ENCODE peak calls at places on chromosomes 2 and 18, in eight cellular contexts. W is cardiac muscle cell, B is AG09309, N is endodermal cell, O is heart right ventricle, L is K562, Z is tibial artery, K is endothelial cell of umbilical vein. I is an unnamed sample.
A peak's percentile ranks its signal among the peaks of the same experiment; 100 is the strongest.

GRCh38 chr2:216210711-216211131 is 101.6 kb downstream of the XRCC5 start:
- DNase-seq in W (no peak), B (no peak), N (no peak), O (no peak), L (no peak), Z (no peak), K (peak; percentile 25), I (no peak)

GRCh38 chr2:9554841-9555337 is 741 bp downstream of the ADAM17 start:
- DNase-seq in W (peak; percentile 67), B (peak; percentile 62), N (no peak), O (peak; percentile 47), L (no peak), Z (no peak), K (peak; percentile 79), I (peak; percentile 59)

GRCh38 chr2:11865378-11865777 is 118.9 kb downstream of the LPIN1 start:
- DNase-seq in W (no peak), B (no peak), N (no peak), O (no peak), L (no peak), Z (no peak), K (no peak), I (no peak)

GRCh38 chr2:239603411-239604356 is 202.9 kb upstream of the HDAC4 start:
- DNase-seq in W (no peak), B (no peak), N (peak; percentile 19), O (no peak), L (no peak), Z (no peak), K (no peak), I (no peak)

GRCh38 chr18:76505611-76506010 is 10.6 kb upstream of the ZNF516 start:
- DNase-seq in W (no peak), B (no peak), N (no peak), O (no peak), L (no peak), Z (no peak), K (no peak), I (no peak)

GRCh38 chr2:194714541-194714940 is 942.5 kb upstream of the SLC39A10 start:
- DNase-seq in W (no peak), B (no peak), N (no peak), O (no peak), L (no peak), Z (no peak), K (no peak), I (no peak)

GRCh38 chr2:28395334-28396061 is 2.8 kb downstream of the FOSL2 start:
- DNase-seq in W (no peak), B (no peak), N (no peak), O (peak; percentile 45), L (no peak), Z (peak; percentile 83), K (peak; percentile 66), I (peak; percentile 85)

GRCh38 chr2:219446101-219446504 is 11.5 kb downstream of the SPEG start:
- DNase-seq in W (no peak), B (no peak), N (peak; percentile 76), O (no peak), L (no peak), Z (peak; percentile 94), K (peak; percentile 80), I (no peak)

GRCh38 chr2:235591231-235591730 is 97.4 kb downstream of the AGAP1 start:
- DNase-seq in W (no peak), B (no peak), N (no peak), O (no peak), L (no peak), Z (no peak), K (no peak), I (no peak)

GRCh38 chr18:65943268-65943667 is 192.5 kb downstream of the CDH7 start:
- DNase-seq in W (no peak), B (no peak), N (no peak), O (no peak), L (no peak), Z (no peak), K (no peak), I (no peak)
- H3K4me3 ChIP-seq in W (no peak overlapping the region), B (no peak overlapping the region), N (no peak overlapping the region), O (no peak overlapping the region), L (no peak overlapping the region), Z (no peak overlapping the region), K (no peak overlapping the region), I (no peak overlapping the region)

GRCh38 chr2:98632351-98632750 is 24.0 kb downstream of the UNC50 start:
- DNase-seq in W (no peak), B (no peak), N (no peak), O (no peak), L (no peak), Z (no peak), K (no peak), I (no peak)

GRCh38 chr2:98637401-98638144 is 29.2 kb downstream of the UNC50 start:
- DNase-seq in W (no peak), B (no peak), N (no peak), O (no peak), L (no peak), Z (no peak), K (no peak), I (peak; percentile 53)

DNA sequence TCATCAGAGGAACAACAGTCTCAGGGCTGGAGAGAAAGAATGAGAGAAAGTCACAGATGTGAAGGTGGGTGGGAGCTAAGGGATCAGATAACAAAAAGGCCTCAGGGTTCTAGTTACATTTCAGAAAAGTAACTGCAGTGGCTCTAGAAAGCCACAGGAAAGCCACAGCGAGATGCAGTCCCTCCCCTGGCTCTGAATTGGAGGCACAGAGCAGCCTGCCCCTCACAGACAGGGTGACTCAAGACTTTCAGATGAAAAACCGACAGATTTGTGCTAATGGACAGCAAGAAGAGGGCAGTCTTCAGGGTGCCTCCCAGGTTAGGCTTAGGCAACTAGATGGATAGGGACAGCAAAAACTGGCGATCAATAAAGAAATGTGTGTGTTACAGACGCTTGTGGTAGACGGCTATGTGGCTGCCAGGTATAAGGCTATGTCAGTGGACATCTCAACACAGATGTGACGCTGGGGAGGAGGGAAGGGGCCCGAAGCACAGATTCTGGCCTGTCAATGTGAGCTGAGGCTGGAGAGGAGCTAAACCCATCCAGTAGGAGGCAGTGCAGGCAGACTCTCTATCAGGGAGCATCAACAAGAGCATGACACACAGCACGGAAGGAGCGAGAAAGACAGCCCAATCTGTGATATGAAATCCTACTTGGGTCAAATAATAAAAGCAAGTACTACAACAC is 26.2 kb downstream of the UNC50 start:
- DNase-seq in W (no peak), B (no peak), N (peak; percentile 89), O (no peak), L (peak; percentile 34), Z (no peak), K (peak; percentile 17), I (peak; percentile 48)
- H3K4me3 ChIP-seq in W (no peak overlapping the region), B (no peak overlapping the region), N (no peak overlapping the region), O (no peak overlapping the region), L (no peak overlapping the region), Z (no peak overlapping the region), K (no peak overlapping the region), I (no peak overlapping the region)

DNA sequence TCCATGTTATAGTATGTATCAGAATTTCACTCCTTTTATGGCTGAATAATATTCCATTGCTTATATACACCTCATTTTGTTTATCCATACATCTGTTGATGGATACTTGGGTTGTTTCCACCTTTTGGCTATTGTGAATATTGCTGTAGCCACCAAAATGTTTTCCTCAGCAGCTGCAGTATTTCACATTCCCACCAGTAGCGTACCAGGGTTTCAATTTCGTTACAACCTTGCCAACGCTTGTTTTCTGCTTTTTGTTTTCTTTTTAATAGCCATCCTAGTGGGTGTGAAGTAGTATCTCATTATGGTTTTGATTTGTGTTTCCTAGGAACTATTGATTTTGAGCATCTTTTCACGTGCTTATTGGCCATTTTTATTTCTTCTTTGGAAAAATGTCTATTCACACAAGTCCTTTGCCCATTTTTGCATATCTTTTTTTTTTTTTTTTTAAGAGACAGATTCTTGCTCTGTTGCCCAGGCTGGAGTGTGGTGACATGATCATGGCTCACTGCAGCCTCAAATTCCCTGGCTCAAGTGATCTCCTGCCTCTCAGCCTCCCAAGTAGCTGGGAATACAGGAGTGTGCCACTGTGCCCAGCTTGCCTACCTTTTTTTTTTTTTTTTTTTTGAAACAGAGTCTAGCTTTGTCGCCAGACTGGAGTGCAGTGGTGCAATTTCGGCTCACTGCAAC is 14.2 kb downstream of the UBXN2A start:
- DNase-seq in W (no peak), B (no peak), N (no peak), O (no peak), L (no peak), Z (no peak), K (no peak), I (no peak)
- H3K4me3 ChIP-seq in W (no peak overlapping the region), B (no peak overlapping the region), N (no peak overlapping the region), O (no peak overlapping the region), L (no peak overlapping the region), Z (no peak overlapping the region), K (no peak overlapping the region), I (no peak overlapping the region)

GRCh38 chr18:63928331-63928730 is 20.6 kb downstream of the SERPINB10 start:
- DNase-seq in W (no peak), B (no peak), N (no peak), O (no peak), L (no peak), Z (no peak), K (no peak), I (no peak)
- H3K4me3 ChIP-seq in W (no peak overlapping the region), B (no peak overlapping the region), N (no peak overlapping the region), O (no peak overlapping the region), L (no peak overlapping the region), Z (no peak overlapping the region), K (no peak overlapping the region), I (no peak overlapping the region)

GRCh38 chr18:13401404-13401803 is 182.8 kb downstream of the LDLRAD4 start:
- DNase-seq in W (no peak), B (no peak), N (no peak), O (no peak), L (no peak), Z (no peak), K (no peak), I (no peak)
- H3K4me3 ChIP-seq in W (no peak overlapping the region), B (no peak overlapping the region), N (no peak overlapping the region), O (no peak overlapping the region), L (no peak overlapping the region), Z (no peak overlapping the region), K (no peak overlapping the region), I (no peak overlapping the region)

GRCh38 chr2:201955702-201956141 is 77.9 kb upstream of the FZD7 start:
- DNase-seq in W (no peak), B (no peak), N (no peak), O (no peak), L (no peak), Z (no peak), K (no peak), I (no peak)
- H3K4me3 ChIP-seq in W (no peak overlapping the region), B (no peak overlapping the region), N (no peak overlapping the region), O (no peak overlapping the region), L (no peak overlapping the region), Z (no peak overlapping the region), K (no peak overlapping the region), I (no peak overlapping the region)

I was measured in small intestine.